ENCODE peak calls at places on chromosomes 4 and X, in seven cellular contexts. One of them, this sample, is unnamed.

GRCh38 chr4:27463816-27464215 is 603.2 kb downstream of the STIM2 start:
- DNase-seq in brain microvascular endothelial cell: no peak
- DNase-seq in fibroblast of pulmonary artery: peak; percentile 46
- DNase-seq in HCT116: peak; percentile 54
- DNase-seq in A549: no peak
- DNase-seq in prostate gland: no peak
- DNase-seq in heart left ventricle: no peak
- DNase-seq in this sample: peak; percentile 2

GRCh38 chrX:115972717-115973116 is 197.8 kb upstream of the AGTR2 start:
- DNase-seq in brain microvascular endothelial cell: no peak
- DNase-seq in fibroblast of pulmonary artery: peak; percentile 15
- DNase-seq in HCT116: no peak
- DNase-seq in A549: no peak
- DNase-seq in prostate gland: no peak
- DNase-seq in heart left ventricle: no peak
- DNase-seq in this sample: no peak

GRCh38 chr4:56737666-56738065 is 56.6 kb upstream of the HOPX start:
- DNase-seq in brain microvascular endothelial cell: no peak
- DNase-seq in fibroblast of pulmonary artery: no peak
- DNase-seq in HCT116: no peak
- DNase-seq in A549: no peak
- DNase-seq in prostate gland: peak; percentile 63
- DNase-seq in heart left ventricle: no peak
- DNase-seq in this sample: no peak

GRCh38 chrX:145910017-145910416 is 92.4 kb downstream of the SLITRK2 start:
- DNase-seq in brain microvascular endothelial cell: no peak
- DNase-seq in fibroblast of pulmonary artery: no peak
- DNase-seq in HCT116: no peak
- DNase-seq in A549: no peak
- DNase-seq in prostate gland: no peak
- DNase-seq in heart left ventricle: no peak
- DNase-seq in this sample: no peak

GRCh38 chrX:72086995-72087394 is 44.7 kb downstream of the RTL5 start:
- DNase-seq in brain microvascular endothelial cell: no peak
- DNase-seq in fibroblast of pulmonary artery: no peak
- DNase-seq in HCT116: no peak
- DNase-seq in A549: no peak
- DNase-seq in prostate gland: no peak
- DNase-seq in heart left ventricle: no peak
- DNase-seq in this sample: no peak

GRCh38 chr4:17781072-17781830 is at the start of gene FAM184B:
- DNase-seq in brain microvascular endothelial cell: no peak
- DNase-seq in fibroblast of pulmonary artery: no peak
- DNase-seq in HCT116: no peak
- DNase-seq in A549: no peak
- DNase-seq in prostate gland: no peak
- DNase-seq in heart left ventricle: no peak
- DNase-seq in this sample: peak; percentile 6

GRCh38 chr4:73408181-73408867 is 4.2 kb downstream of the ALB start:
- DNase-seq in brain microvascular endothelial cell: no peak
- DNase-seq in fibroblast of pulmonary artery: no peak
- DNase-seq in HCT116: no peak
- DNase-seq in A549: no peak
- DNase-seq in prostate gland: no peak
- DNase-seq in heart left ventricle: no peak
- DNase-seq in this sample: no peak

GRCh38 chr4:52035190-52035589 is 2.9 kb downstream of the SGCB start:
- DNase-seq in brain microvascular endothelial cell: no peak
- DNase-seq in fibroblast of pulmonary artery: no peak
- DNase-seq in HCT116: no peak
- DNase-seq in A549: no peak
- DNase-seq in prostate gland: no peak
- DNase-seq in heart left ventricle: no peak
- DNase-seq in this sample: no peak

GRCh38 chr4:190014771-190015537 is 12.1 kb downstream of the FRG2 start:
- DNase-seq in brain microvascular endothelial cell: no peak
- DNase-seq in fibroblast of pulmonary artery: no peak
- DNase-seq in HCT116: no peak
- DNase-seq in A549: no peak
- DNase-seq in prostate gland: no peak
- DNase-seq in heart left ventricle: no peak
- DNase-seq in this sample: no peak

GRCh38 chrX:44675364-44676024 is 132.8 kb upstream of the FUNDC1 start:
- DNase-seq in brain microvascular endothelial cell: peak; percentile 45
- DNase-seq in fibroblast of pulmonary artery: peak; percentile 88
- DNase-seq in HCT116: no peak
- DNase-seq in A549: peak; percentile 26
- DNase-seq in prostate gland: peak; percentile 48
- DNase-seq in heart left ventricle: peak; percentile 15
- DNase-seq in this sample: peak; percentile 83

GRCh38 chr4:8373270-8373972 is 67.1 kb downstream of the ACOX3 start:
- DNase-seq in brain microvascular endothelial cell: no peak
- DNase-seq in fibroblast of pulmonary artery: no peak
- DNase-seq in HCT116: no peak
- DNase-seq in A549: no peak
- DNase-seq in prostate gland: no peak
- DNase-seq in heart left ventricle: no peak
- DNase-seq in this sample: no peak

GRCh38 chr4:37983951-37984350 is 23.8 kb downstream of the PTTG2 start:
- DNase-seq in brain microvascular endothelial cell: no peak
- DNase-seq in fibroblast of pulmonary artery: no peak
- DNase-seq in HCT116: no peak
- DNase-seq in A549: no peak
- DNase-seq in prostate gland: no peak
- DNase-seq in heart left ventricle: no peak
- DNase-seq in this sample: no peak

GRCh38 chr4:5782829-5783476 is 72.0 kb downstream of the EVC start:
- DNase-seq in brain microvascular endothelial cell: no peak
- DNase-seq in fibroblast of pulmonary artery: no peak
- DNase-seq in HCT116: no peak
- DNase-seq in A549: no peak
- DNase-seq in prostate gland: no peak
- DNase-seq in heart left ventricle: no peak
- DNase-seq in this sample: no peak

GRCh38 chr4:86496094-86497060 is 97.7 kb upstream of the PTPN13 start:
- DNase-seq in brain microvascular endothelial cell: peak; percentile 25
- DNase-seq in fibroblast of pulmonary artery: peak; percentile 69
- DNase-seq in HCT116: peak; percentile 35
- DNase-seq in A549: peak; percentile 41
- DNase-seq in prostate gland: peak; percentile 20
- DNase-seq in heart left ventricle: no peak
- DNase-seq in this sample: peak; percentile 2

GRCh38 chr4:87819281-87819919 is 13.4 kb upstream of the MEPE start:
- DNase-seq in brain microvascular endothelial cell: peak; percentile 94
- DNase-seq in fibroblast of pulmonary artery: peak; percentile 71
- DNase-seq in HCT116: no peak
- DNase-seq in A549: no peak
- DNase-seq in prostate gland: no peak
- DNase-seq in heart left ventricle: no peak
- DNase-seq in this sample: peak; percentile 1

GRCh38 chr4:110265001-110265400 is 66.6 kb upstream of the ELOVL6 start:
- DNase-seq in brain microvascular endothelial cell: no peak
- DNase-seq in fibroblast of pulmonary artery: no peak
- DNase-seq in HCT116: no peak
- DNase-seq in A549: no peak
- DNase-seq in prostate gland: no peak
- DNase-seq in heart left ventricle: no peak
- DNase-seq in this sample: no peak

GRCh38 chrX:111168314-111168713 is 72.3 kb downstream of the PAK3 start:
- DNase-seq in brain microvascular endothelial cell: no peak
- DNase-seq in fibroblast of pulmonary artery: peak; percentile 13
- DNase-seq in HCT116: no peak
- DNase-seq in A549: no peak
- DNase-seq in prostate gland: no peak
- DNase-seq in heart left ventricle: no peak
- DNase-seq in this sample: no peak

GRCh38 chr4:75939890-75940691 is 722 bp downstream of the NAAA start:
- DNase-seq in brain microvascular endothelial cell: peak; percentile 29
- DNase-seq in fibroblast of pulmonary artery: peak; percentile 34
- DNase-seq in HCT116: peak; percentile 36
- DNase-seq in A549: peak; percentile 84
- DNase-seq in prostate gland: peak; percentile 53
- DNase-seq in heart left ventricle: peak; percentile 80
- DNase-seq in this sample: peak; percentile 57

GRCh38 chr4:8272472-8273428 is 3.2 kb downstream of the HTRA3 start:
- DNase-seq in brain microvascular endothelial cell: no peak
- DNase-seq in fibroblast of pulmonary artery: peak; percentile 51
- DNase-seq in HCT116: no peak
- DNase-seq in A549: no peak
- DNase-seq in prostate gland: no peak
- DNase-seq in heart left ventricle: peak; percentile 60
- DNase-seq in this sample: no peak

GRCh38 chrX:102546818-102547493 is 30.4 kb upstream of the TMSB15A start:
- DNase-seq in brain microvascular endothelial cell: no peak
- DNase-seq in fibroblast of pulmonary artery: no peak
- DNase-seq in HCT116: no peak
- DNase-seq in A549: no peak
- DNase-seq in prostate gland: no peak
- DNase-seq in heart left ventricle: no peak
- DNase-seq in this sample: no peak
- H3K4me3 ChIP-seq in brain microvascular endothelial cell: peak overlapping the region; percentile 46
- H3K4me3 ChIP-seq in fibroblast of pulmonary artery: peak overlapping the region; percentile 17
- H3K4me3 ChIP-seq in HCT116: no peak overlapping the region
- H3K4me3 ChIP-seq in A549: no peak overlapping the region
- H3K4me3 ChIP-seq in prostate gland: no peak overlapping the region
- H3K4me3 ChIP-seq in heart left ventricle: peak overlapping the region; percentile 20
- H3K4me3 ChIP-seq in this sample: peak overlapping the region; percentile 27

GRCh38 chr4:185219551-185220344 is 10.3 kb downstream of the SNX25 start:
- DNase-seq in brain microvascular endothelial cell: peak; percentile 44
- DNase-seq in fibroblast of pulmonary artery: peak; percentile 83
- DNase-seq in HCT116: no peak
- DNase-seq in A549: no peak
- DNase-seq in prostate gland: peak; percentile 83
- DNase-seq in heart left ventricle: peak; percentile 38
- DNase-seq in this sample: peak; percentile 49
- H3K4me3 ChIP-seq in brain microvascular endothelial cell: no peak overlapping the region
- H3K4me3 ChIP-seq in fibroblast of pulmonary artery: no peak overlapping the region
- H3K4me3 ChIP-seq in HCT116: no peak overlapping the region
- H3K4me3 ChIP-seq in A549: no peak overlapping the region
- H3K4me3 ChIP-seq in prostate gland: no peak overlapping the region
- H3K4me3 ChIP-seq in heart left ventricle: no peak overlapping the region
- H3K4me3 ChIP-seq in this sample: no peak overlapping the region

GRCh38 chr4:150782921-150783320 is 201.0 kb downstream of the MAB21L2 start:
- DNase-seq in brain microvascular endothelial cell: no peak
- DNase-seq in fibroblast of pulmonary artery: peak; percentile 22
- DNase-seq in HCT116: no peak
- DNase-seq in A549: no peak
- DNase-seq in prostate gland: peak; percentile 34
- DNase-seq in heart left ventricle: no peak
- DNase-seq in this sample: no peak
- H3K4me3 ChIP-seq in brain microvascular endothelial cell: no peak overlapping the region
- H3K4me3 ChIP-seq in fibroblast of pulmonary artery: no peak overlapping the region
- H3K4me3 ChIP-seq in HCT116: no peak overlapping the region
- H3K4me3 ChIP-seq in A549: no peak overlapping the region
- H3K4me3 ChIP-seq in prostate gland: no peak overlapping the region
- H3K4me3 ChIP-seq in heart left ventricle: no peak overlapping the region
- H3K4me3 ChIP-seq in this sample: no peak overlapping the region

GRCh38 chrX:1546601-1547275 is 9.8 kb upstream of the P2RY8 start:
- DNase-seq in brain microvascular endothelial cell: no peak
- DNase-seq in fibroblast of pulmonary artery: no peak
- DNase-seq in HCT116: no peak
- DNase-seq in A549: no peak
- DNase-seq in prostate gland: no peak
- DNase-seq in heart left ventricle: peak; percentile 66
- DNase-seq in this sample: no peak
- H3K4me3 ChIP-seq in brain microvascular endothelial cell: no peak overlapping the region
- H3K4me3 ChIP-seq in fibroblast of pulmonary artery: no peak overlapping the region
- H3K4me3 ChIP-seq in HCT116: no peak overlapping the region
- H3K4me3 ChIP-seq in A549: no peak overlapping the region
- H3K4me3 ChIP-seq in prostate gland: no peak overlapping the region
- H3K4me3 ChIP-seq in heart left ventricle: no peak overlapping the region
- H3K4me3 ChIP-seq in this sample: no peak overlapping the region